ENCODE peak calls at places on chromosome 21, in ten cellular contexts. J, O, S, M, N, Z, H, P, B and Y are unnamed samples.
A peak's percentile ranks its signal among the peaks of the same experiment; 100 is the strongest.

GRCh38 chr21:39686636-39687035 is 58.3 kb upstream of the IGSF5 start:
- DNase-seq in N (no peak), J (no peak), H (no peak), B (no peak), S (no peak), Z (no peak), M (no peak), O (no peak), P (no peak), Y (no peak)

GRCh38 chr21:38531610-38532009 is 33.3 kb upstream of the ERG start:
- DNase-seq in M (no peak), N (no peak), P (no peak), O (no peak), S (peak; percentile 16), J (no peak), H (no peak), B (no peak), Z (no peak), Y (no peak)

GRCh38 chr21:34844033-34844923 is 175.5 kb downstream of the CLIC6 start:
- DNase-seq in H (peak; percentile 67), J (no peak), M (no peak), O (peak; percentile 70), N (no peak), Z (no peak), S (no peak), B (no peak), P (no peak), Y (no peak)

GRCh38 chr21:25721987-25722386 is 12.7 kb downstream of the ATP5PF start:
- DNase-seq in O (no peak), H (no peak), S (no peak), B (no peak), P (no peak), J (no peak), N (no peak), Z (no peak), M (no peak), Y (no peak)

GRCh38 chr21:26125433-26126167 is 45.0 kb downstream of the APP start:
- DNase-seq in N (no peak), S (no peak), H (peak; percentile 39), Z (no peak), P (no peak), B (peak; percentile 34), J (no peak), O (no peak), M (no peak), Y (no peak)

GRCh38 chr21:25639922-25640670 is 1.0 kb downstream of the JAM2 start:
- DNase-seq in H (peak; percentile 10), J (no peak), Z (peak; percentile 50), S (no peak), M (no peak), N (peak; percentile 74), O (peak; percentile 3), B (peak; percentile 41), P (peak; percentile 85), Y (peak; percentile 10)

GRCh38 chr21:17513214-17514123 is 626 bp downstream of the CXADR start:
- DNase-seq in S (peak; percentile 36), H (peak; percentile 47), J (no peak), Z (peak; percentile 52), B (peak; percentile 76), M (peak; percentile 50), N (peak; percentile 52), P (peak; percentile 48), O (peak; percentile 41), Y (peak; percentile 61)

GRCh38 chr21:34670220-34670961 is 1.6 kb downstream of the CLIC6 start:
- DNase-seq in N (peak; percentile 70), B (peak; percentile 66), Z (no peak), H (no peak), M (no peak), P (no peak), O (peak; percentile 26), S (no peak), J (no peak), Y (peak; percentile 9)

GRCh38 chr21:29849735-29850176 is 90.0 kb downstream of the GRIK1 start:
- DNase-seq in B (peak; percentile 84), Z (peak; percentile 52), N (peak; percentile 85), J (no peak), O (peak; percentile 62), S (peak; percentile 75), M (peak; percentile 20), H (peak; percentile 61), P (peak; percentile 50), Y (peak; percentile 43)

GRCh38 chr21:38669186-38669585 is 136.5 kb upstream of the ETS2 start:
- DNase-seq in J (no peak), O (peak; percentile 37), P (no peak), H (peak; percentile 48), M (peak; percentile 21), Z (no peak), N (peak; percentile 60), B (peak; percentile 49), S (peak; percentile 59), Y (peak; percentile 36)

GRCh38 chr21:43287111-43287973 is 118.5 kb downstream of the CRYAA start:
- DNase-seq in O (no peak), M (no peak), Z (no peak), S (no peak), H (no peak), N (no peak), B (no peak), P (peak; percentile 1), J (no peak), Y (no peak)
- H3K4me3 ChIP-seq in O (no peak overlapping the region), M (no peak overlapping the region), Z (no peak overlapping the region), S (no peak overlapping the region), H (no peak overlapping the region), N (no peak overlapping the region), B (no peak overlapping the region), P (no peak overlapping the region), J (no peak overlapping the region), Y (no peak overlapping the region)

GRCh38 chr21:45975017-45975595 is 6.5 kb upstream of the COL6A1 start:
- DNase-seq in P (no peak), M (peak; percentile 45), Z (peak; percentile 33), N (peak; percentile 65), S (peak; percentile 52), O (peak; percentile 90), B (peak; percentile 87), H (peak; percentile 83), J (no peak), Y (peak; percentile 63)

GRCh38 chr21:45979651-45980050 is 1.9 kb upstream of the COL6A1 start:
- DNase-seq in Z (no peak), P (no peak), S (no peak), N (no peak), M (no peak), B (no peak), H (no peak), J (no peak), O (no peak), Y (no peak)

GRCh38 chr21:45976666-45977335 is 4.8 kb upstream of the COL6A1 start:
- DNase-seq in O (no peak), H (no peak), P (no peak), N (no peak), B (peak; percentile 76), M (no peak), S (no peak), Z (no peak), J (no peak), Y (no peak)

GRCh38 chr21:45979141-45979631 is 2.4 kb upstream of the COL6A1 start:
- DNase-seq in P (peak; percentile 24), H (peak; percentile 79), M (no peak), B (peak; percentile 29), N (no peak), Z (peak; percentile 35), O (peak; percentile 58), S (no peak), J (no peak), Y (no peak)

GRCh38 chr21:45977396-45977795 is 4.2 kb upstream of the COL6A1 start:
- DNase-seq in H (no peak), O (peak; percentile 57), P (no peak), B (peak; percentile 92), M (no peak), J (no peak), N (peak; percentile 71), Z (no peak), S (no peak), Y (no peak)
- H3K4me3 ChIP-seq in H (peak overlapping the region; percentile 34), O (no peak overlapping the region), P (no peak overlapping the region), B (no peak overlapping the region), M (no peak overlapping the region), J (no peak overlapping the region), N (peak overlapping the region; percentile 46), Z (no peak overlapping the region), S (no peak overlapping the region), Y (no peak overlapping the region)

GRCh38 chr21:32813265-32813903 is 41.8 kb upstream of the PAXBP1 start:
- DNase-seq in O (no peak), Z (no peak), N (peak; percentile 46), H (no peak), M (no peak), J (no peak), P (no peak), S (no peak), B (peak; percentile 64), Y (no peak)
- H3K4me3 ChIP-seq in O (no peak overlapping the region), Z (no peak overlapping the region), N (no peak overlapping the region), H (no peak overlapping the region), M (no peak overlapping the region), J (no peak overlapping the region), P (no peak overlapping the region), S (no peak overlapping the region), B (no peak overlapping the region), Y (no peak overlapping the region)

GRCh38 chr21:36388076-36388475 is 2.9 kb downstream of the CHAF1B start:
- DNase-seq in H (no peak), P (no peak), J (no peak), B (peak; percentile 19), M (no peak), O (no peak), S (no peak), Z (no peak), N (peak; percentile 51), Y (no peak)

GRCh38 chr21:36381841-36382589 is 3.2 kb upstream of the CHAF1B start:
- DNase-seq in N (no peak), M (peak; percentile 39), H (no peak), P (no peak), B (no peak), J (no peak), S (no peak), O (no peak), Z (no peak), Y (peak; percentile 43)

GRCh38 chr21:36385233-36385908 is at the start of gene CHAF1B:
- DNase-seq in B (peak; percentile 82), M (peak; percentile 12), P (peak; percentile 92), J (peak; percentile 14), O (peak; percentile 66), N (peak; percentile 84), Z (peak; percentile 74), H (peak; percentile 72), S (peak; percentile 82), Y (peak; percentile 71)

GRCh38 chr21:36385909-36386642 is 884 bp downstream of the CHAF1B start:
- DNase-seq in N (peak; percentile 7), H (no peak), Z (no peak), O (no peak), J (no peak), S (no peak), M (no peak), B (peak; percentile 27), P (no peak), Y (no peak)

DNA sequence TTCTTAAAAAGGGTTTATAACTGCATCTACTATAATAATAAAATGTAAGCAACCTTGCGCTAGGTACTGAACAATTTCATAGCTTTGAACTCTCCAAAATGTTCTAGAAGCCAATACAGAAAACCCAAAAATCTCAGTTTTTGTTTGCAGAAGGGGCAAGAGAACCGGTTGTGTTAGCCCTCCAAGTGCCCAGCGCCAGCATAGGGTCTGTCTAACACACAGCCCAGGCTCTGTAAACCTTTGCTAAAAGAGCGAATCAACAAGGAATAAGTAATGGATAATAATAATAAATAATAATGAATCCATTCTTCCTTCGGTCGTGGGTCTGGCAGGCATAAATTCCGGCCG is 333 bp upstream of the CHAF1B start:
- DNase-seq in M (no peak), B (no peak), H (no peak), J (no peak), Z (no peak), N (no peak), P (no peak), O (no peak), S (no peak), Y (no peak)
- H3K4me3 ChIP-seq in M (peak overlapping the region; percentile 78), B (no peak overlapping the region), H (peak overlapping the region; percentile 69), J (peak overlapping the region; percentile 73), Z (peak overlapping the region; percentile 84), N (peak overlapping the region; percentile 97), P (peak overlapping the region; percentile 61), O (peak overlapping the region; percentile 80), S (peak overlapping the region; percentile 54), Y (peak overlapping the region; percentile 67)